ENCODE peak calls at places on chromosome 16, in five cellular contexts. J is fibroblast of pulmonary artery, Q is neural progenitor cell, I is body of pancreas, U is progenitor cell of endocrine pancreas. W is an unnamed sample.

GRCh38 chr16:53156516-53156915 is 101.7 kb downstream of the CHD9 start:
- DNase-seq in J (no peak), Q (no peak), I (no peak), U (no peak), W (peak)

GRCh38 chr16:61050547-61050946 is 985.7 kb downstream of the CDH8 start:
- DNase-seq in J (no peak), Q (no peak), I (no peak), U (no peak), W (no peak)

GRCh38 chr16:1812732-1813163 is 13.9 kb downstream of the HAGH start:
- DNase-seq in J (peak), Q (peak), I (peak), U (no peak), W (peak)

GRCh38 chr16:51150159-51150893 is 744 bp downstream of the SALL1 start:
- DNase-seq in J (no peak), Q (peak), I (no peak), U (peak), W (no peak)

GRCh38 chr16:11129378-11129781 is 126.6 kb downstream of the SOCS1 start:
- DNase-seq in J (peak), Q (no peak), I (no peak), U (no peak), W (peak)

GRCh38 chr16:50696575-50697420 is 3.4 kb downstream of the NOD2 start:
- DNase-seq in J (peak), Q (no peak), I (peak), U (no peak), W (peak)

GRCh38 chr16:81095653-81095952 is 592 bp downstream of the GCSH start:
- DNase-seq in J (no peak), Q (no peak), I (no peak), U (no peak), W (no peak)

GRCh38 chr16:11034481-11034931 is 90.1 kb downstream of the CLEC16A start:
- DNase-seq in J (no peak), Q (no peak), I (no peak), U (no peak), W (peak)

GRCh38 chr16:72787130-72787518 is 260.8 kb downstream of the ZFHX3 start:
- DNase-seq in J (no peak), Q (peak), I (no peak), U (no peak), W (no peak)

GRCh38 chr16:55475919-55476318 is 3.1 kb upstream of the MMP2 start:
- DNase-seq in J (no peak), Q (no peak), I (no peak), U (no peak), W (peak)

GRCh38 chr16:30523768-30524574 is 2.4 kb downstream of the ZNF768 start:
- DNase-seq in J (peak), Q (no peak), I (no peak), U (no peak), W (no peak)

GRCh38 chr16:75727221-75727620 is 931 bp upstream of the CPHXL start:
- DNase-seq in J (no peak), Q (no peak), I (peak), U (no peak), W (no peak)

GRCh38 chr16:50836121-50836541 is 94.2 kb downstream of the CYLD start:
- DNase-seq in J (peak), Q (no peak), I (no peak), U (no peak), W (no peak)

GRCh38 chr16:84548971-84549844 is 44.7 kb upstream of the MEAK7 start:
- DNase-seq in J (no peak), Q (no peak), I (peak), U (no peak), W (no peak)

GRCh38 chr16:27446721-27447120 is 44.7 kb downstream of the IL21R start:
- DNase-seq in J (no peak), Q (no peak), I (peak), U (no peak), W (no peak)

GRCh38 chr16:9351440-9351839 is 260.0 kb downstream of the HAPSTR1 start:
- DNase-seq in J (no peak), Q (no peak), I (peak), U (no peak), W (no peak)
- TF ChIP-seq CTCF in J (no peak), Q (no peak), I (no peak), U (no peak), W (no peak)

DNA sequence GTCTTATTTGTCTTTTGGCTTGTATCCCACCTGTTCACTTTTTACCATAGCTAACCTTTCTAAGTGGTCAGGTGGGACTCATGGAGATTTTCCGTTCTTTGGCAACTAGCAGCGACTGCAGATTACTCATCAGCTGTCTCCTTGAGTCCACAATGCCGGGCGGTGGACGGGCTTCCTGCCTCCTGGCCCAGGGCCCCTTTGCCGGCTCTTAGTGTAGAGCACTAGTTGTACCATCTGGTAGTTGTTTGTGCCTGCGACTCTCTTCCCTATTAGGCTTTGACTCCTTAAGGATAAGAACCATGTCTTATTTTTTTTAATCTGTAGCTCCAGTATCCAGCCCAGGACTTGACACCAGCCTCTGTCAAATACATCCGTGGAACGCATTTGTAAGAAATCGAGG is 399.9 kb downstream of the WWOX start:
- DNase-seq in J (no peak), Q (no peak), I (no peak), U (no peak), W (no peak)
- TF ChIP-seq CTCF in J (no peak), Q (no peak), I (no peak), U (no peak), W (no peak)

DNA sequence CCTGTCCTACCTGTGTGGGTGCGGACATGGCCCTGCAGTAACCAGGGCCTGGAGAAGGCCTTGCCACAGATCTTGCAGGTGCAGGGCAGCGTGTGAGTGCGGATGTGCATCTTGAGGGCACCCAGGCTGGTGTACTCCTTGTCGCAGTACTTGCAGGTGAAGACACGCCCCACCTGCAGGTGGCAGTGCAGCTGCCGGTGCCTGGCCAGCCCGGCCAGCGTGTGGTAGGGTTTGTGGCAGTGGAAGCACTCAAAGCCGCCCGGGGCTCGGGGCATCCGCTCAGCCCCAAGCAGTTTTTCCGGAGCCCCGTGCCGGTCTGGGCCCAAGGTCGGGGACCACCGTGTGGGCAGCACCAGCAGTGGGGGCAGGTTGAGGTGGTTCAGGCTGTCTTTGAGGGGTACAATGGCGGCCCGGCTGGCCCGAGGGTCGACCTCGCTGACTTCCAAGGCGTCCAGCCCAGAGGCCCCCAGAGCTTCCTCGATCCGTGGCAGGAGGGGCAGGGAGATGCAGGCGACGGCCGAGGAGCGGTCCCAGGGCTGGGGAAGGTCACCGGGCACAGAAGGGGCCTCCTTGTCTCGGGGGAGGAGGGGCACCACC is 5.1 kb downstream of the SNAI3 start:
- DNase-seq in J (no peak), Q (peak), I (peak), U (no peak), W (no peak)
- TF ChIP-seq CTCF in J (peak), Q (peak), I (peak), U (peak), W (no peak)

DNA sequence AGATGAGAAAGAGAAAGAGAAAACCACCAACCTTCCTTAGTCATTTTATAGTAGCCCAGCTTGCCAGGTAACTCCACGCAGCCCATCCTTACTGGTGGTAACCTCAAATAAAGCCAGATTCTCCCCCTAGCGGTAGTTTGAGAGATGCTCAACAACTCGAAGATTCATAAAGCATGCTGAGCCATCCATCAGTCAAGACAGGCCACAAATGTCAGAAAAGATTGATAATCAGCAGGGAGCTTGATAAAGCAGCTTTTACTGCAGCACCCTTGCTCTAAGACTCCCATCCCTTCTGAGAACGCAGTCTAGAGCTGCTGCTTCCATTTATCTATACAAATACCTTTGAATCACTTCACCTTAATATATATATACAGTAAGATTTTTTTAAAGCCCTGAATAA is 451.5 kb upstream of the HSBP1 start:
- DNase-seq in J (peak), Q (peak), I (peak), U (peak), W (peak)
- TF ChIP-seq CTCF in J (peak), Q (peak), I (no peak), U (peak), W (peak)

GRCh38 chr16:70703041-70703834 is 17.4 kb upstream of the MTSS2 start:
- DNase-seq in J (peak), Q (peak), I (peak), U (no peak), W (peak)
- TF ChIP-seq CTCF in J (peak), Q (no peak), I (no peak), U (peak), W (peak)